ENCODE peak calls at places on chromosomes 11 and 22, in four cellular contexts. L, J, H and O are unnamed samples.
A peak's percentile ranks its signal among the peaks of the same experiment; 100 is the strongest.

GRCh38 chr22:42389137-42389536 is 43.1 kb downstream of the NFAM1 start:
- DNase-seq in H (no peak), L (no peak), J (no peak), O (no peak)

GRCh38 chr22:20989323-20990138 is 7.4 kb downstream of the LZTR1 start:
- DNase-seq in L (no peak), H (no peak), J (no peak), O (no peak)

GRCh38 chr11:16893456-16894076 is 120.6 kb downstream of the PLEKHA7 start:
- DNase-seq in L (no peak), H (no peak), J (no peak), O (no peak)

GRCh38 chr22:48744967-48745841 is 1082.5 kb downstream of the BRD1 start:
- DNase-seq in H (peak; percentile 6), J (peak; percentile 35), L (no peak), O (no peak)

GRCh38 chr11:7251836-7252682 is at the start of gene SYT9:
- DNase-seq in L (peak; percentile 42), J (peak; percentile 90), H (peak; percentile 58), O (peak; percentile 76)

GRCh38 chr22:20159088-20159487 is 8.2 kb upstream of the CCDC188 start:
- DNase-seq in J (peak; percentile 76), H (no peak), L (no peak), O (no peak)

GRCh38 chr22:36546092-36546804 is 17.3 kb upstream of the EIF3D start:
- DNase-seq in J (peak; percentile 65), L (no peak), H (peak; percentile 27), O (no peak)

GRCh38 chr11:102467080-102467708 is 14.6 kb upstream of the TMEM123 start:
- DNase-seq in J (no peak), H (no peak), L (no peak), O (no peak)

GRCh38 chr22:47075568-47075967 is 313.1 kb downstream of the TBC1D22A start:
- DNase-seq in J (no peak), L (no peak), H (no peak), O (no peak)

GRCh38 chr11:12157241-12157661 is 46.9 kb downstream of the MICAL2 start:
- DNase-seq in L (no peak), J (no peak), H (no peak), O (no peak)

GRCh38 chr22:20422271-20422958 is 15.2 kb downstream of the SCARF2 start:
- DNase-seq in H (no peak), L (no peak), J (no peak), O (no peak)

GRCh38 chr11:134004406-134005197 is 47.8 kb upstream of the IGSF9B start:
- DNase-seq in H (no peak), L (no peak), J (no peak), O (no peak)

GRCh38 chr22:50342651-50343540 is at the start of gene PPP6R2:
- DNase-seq in H (peak; percentile 78), J (peak; percentile 96), L (peak; percentile 83), O (peak; percentile 91)

GRCh38 chr11:65035579-65035978 is 5.4 kb upstream of the SAC3D1 start:
- DNase-seq in L (no peak), H (no peak), J (no peak), O (no peak)

GRCh38 chr11:14306481-14306880 is 52.5 kb downstream of the RRAS2 start:
- DNase-seq in L (no peak), J (no peak), H (no peak), O (no peak)
- TF ChIP-seq CTCF in L (no peak), J (peak; percentile 48), H (no peak), O (no peak)

DNA sequence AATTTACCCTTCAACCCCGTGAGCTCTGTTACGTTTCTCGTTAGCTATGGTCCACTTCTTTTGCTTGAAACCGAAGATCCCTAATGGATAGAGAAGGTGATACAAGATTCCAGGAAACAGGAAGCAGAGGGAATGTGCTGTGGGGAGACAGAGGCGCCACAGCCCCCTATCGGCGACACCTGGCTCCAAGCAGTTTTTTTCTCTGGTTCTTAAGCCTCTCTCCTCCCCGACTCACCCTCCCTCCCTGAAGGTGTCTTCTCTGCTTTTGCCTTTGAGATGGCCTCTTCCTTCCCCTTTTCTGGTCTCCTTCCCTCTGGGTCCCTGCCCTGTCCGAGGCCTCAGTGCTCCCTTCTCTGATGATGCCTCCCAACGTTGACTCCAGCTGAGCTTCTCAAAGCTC is 14.2 kb upstream of the APOBEC3A start:
- DNase-seq in J (no peak), H (no peak), L (no peak), O (no peak)
- TF ChIP-seq CTCF in J (peak; percentile 26), H (no peak), L (no peak), O (no peak)

GRCh38 chr11:106231591-106231990 is 154.1 kb downstream of the AASDHPPT start:
- DNase-seq in L (no peak), J (no peak), H (no peak), O (no peak)
- TF ChIP-seq CTCF in L (no peak), J (peak; percentile 20), H (peak; percentile 7), O (peak; percentile 37)

GRCh38 chr11:118080296-118080695 is 3.4 kb downstream of the TMPRSS4 start:
- DNase-seq in L (no peak), H (no peak), J (no peak), O (no peak)
- TF ChIP-seq CTCF in L (no peak), H (no peak), J (no peak), O (no peak)

GRCh38 chr11:73755670-73756069 is 5.2 kb downstream of the RAB6A start:
- DNase-seq in H (no peak), L (no peak), J (no peak), O (no peak)

GRCh38 chr11:73750238-73750637 is 10.6 kb downstream of the RAB6A start:
- DNase-seq in H (no peak), L (no peak), J (no peak), O (no peak)

GRCh38 chr11:73753938-73754337 is 6.9 kb downstream of the RAB6A start:
- DNase-seq in H (no peak), L (no peak), J (no peak), O (no peak)

GRCh38 chr11:73752216-73752867 is 8.5 kb downstream of the RAB6A start:
- DNase-seq in J (peak; percentile 39), L (peak; percentile 79), H (no peak), O (no peak)

DNA sequence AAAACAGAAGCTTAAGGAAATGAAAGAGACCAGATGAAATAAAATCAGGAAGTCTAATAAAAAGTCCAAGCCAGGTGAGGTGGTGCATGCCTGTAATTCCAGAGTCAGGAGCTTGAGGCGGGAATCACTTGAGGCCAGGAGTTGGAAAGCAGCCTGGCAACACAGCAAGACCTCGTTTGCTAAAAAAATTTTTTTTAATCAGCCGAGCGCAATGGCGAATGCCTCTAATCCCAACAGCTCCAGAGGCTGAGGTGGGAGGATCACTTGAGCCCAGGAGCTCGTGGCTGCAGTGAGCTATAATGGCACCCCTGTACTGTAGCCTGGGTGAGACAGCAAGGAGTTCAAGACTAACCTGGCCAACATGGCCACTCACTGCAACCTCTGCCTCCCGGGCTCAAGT is 8.0 kb downstream of the RAB6A start:
- DNase-seq in J (peak; percentile 44), H (no peak), L (peak; percentile 41), O (no peak)
- TF ChIP-seq CTCF in J (no peak), H (no peak), L (no peak), O (no peak)

DNA sequence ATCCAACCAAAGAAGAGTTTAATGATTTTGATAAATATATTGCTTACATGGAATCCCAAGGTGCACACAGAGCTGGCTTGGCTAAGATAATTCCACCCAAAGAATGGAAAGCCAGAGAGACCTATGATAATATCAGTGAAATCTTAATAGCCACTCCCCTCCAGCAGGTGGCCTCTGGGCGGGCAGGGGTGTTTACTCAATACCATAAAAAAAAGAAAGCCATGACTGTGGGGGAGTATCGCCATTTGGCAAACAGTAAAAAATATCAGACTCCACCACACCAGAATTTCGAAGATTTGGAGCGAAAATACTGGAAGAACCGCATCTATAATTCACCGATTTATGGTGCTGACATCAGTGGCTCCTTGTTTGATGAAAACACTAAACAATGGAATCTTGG is 23.9 kb downstream of the KDM4D start:
- DNase-seq in H (no peak), L (no peak), J (no peak), O (no peak)
- TF ChIP-seq CTCF in H (peak; percentile 21), L (no peak), J (no peak), O (peak; percentile 41)

GRCh38 chr11:88175707-88176066 is 444 bp upstream of the RAB38 start:
- DNase-seq in J (no peak), L (no peak), H (no peak), O (no peak)

GRCh38 chr11:88174627-88175003 is 628 bp downstream of the RAB38 start:
- DNase-seq in J (no peak), L (peak; percentile 67), H (peak; percentile 30), O (no peak)

GRCh38 chr11:88171982-88172381 is 3.3 kb downstream of the RAB38 start:
- DNase-seq in L (no peak), J (no peak), H (no peak), O (no peak)

GRCh38 chr11:88178211-88178610 is 3.0 kb upstream of the RAB38 start:
- DNase-seq in J (no peak), L (no peak), H (no peak), O (no peak)

DNA sequence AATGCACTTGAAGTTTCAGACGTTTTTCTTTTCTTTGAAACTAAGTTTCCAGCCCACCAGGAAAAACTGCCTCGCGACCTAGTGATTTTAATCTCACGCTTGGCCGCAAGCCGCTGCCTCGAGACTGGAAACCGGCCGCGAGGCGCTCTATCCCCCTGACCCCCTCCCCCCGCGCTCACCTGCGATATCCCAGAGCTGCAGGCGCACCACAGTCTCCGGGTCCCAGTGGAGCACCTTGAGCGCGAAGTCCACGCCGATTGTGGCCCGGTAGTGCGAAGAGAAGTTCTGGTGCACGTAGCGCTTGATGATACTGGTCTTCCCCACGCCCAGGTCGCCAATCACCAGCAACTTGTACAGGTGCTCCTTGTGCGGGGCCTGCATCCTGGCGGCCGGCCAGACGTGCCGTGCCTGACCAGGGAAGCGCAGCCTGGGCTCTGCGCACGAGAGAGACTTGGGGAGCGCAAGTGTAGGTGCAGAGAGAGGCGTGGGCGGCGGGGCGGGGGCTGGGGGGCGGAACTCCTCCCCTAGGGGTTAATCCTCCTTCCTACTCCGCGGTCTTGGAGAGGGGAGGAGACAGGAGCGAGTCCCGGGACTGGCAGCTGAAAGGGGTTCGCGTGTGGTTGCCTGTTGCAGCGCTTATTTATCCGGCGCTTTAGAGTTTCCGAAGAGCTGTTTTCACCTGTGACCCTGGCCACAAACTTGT is at the start of gene RAB38:
- DNase-seq in J (peak; percentile 81), L (peak; percentile 71), H (peak; percentile 48), O (peak; percentile 75)
- TF ChIP-seq CTCF in J (no peak), L (no peak), H (no peak), O (no peak)